ENCODE peak calls at places on chromosomes 7 and 10, in eight cellular contexts. One of them, this sample, is unnamed.

GRCh38 chr10:128055061-128055868 is 71.0 kb downstream of the MKI67 start:
- DNase-seq in ecto neural progenitor cell: no peak
- DNase-seq in left cardiac atrium: no peak
- DNase-seq in MM.1S: no peak
- DNase-seq in kidney tubule cell: no peak
- DNase-seq in RPMI7951: no peak
- DNase-seq in stimulated activated effector memory CD8-positive, alpha-beta T cell treated with anti-CD3 and anti-CD28 coated beads, Interleukin-12 subunit alpha, Interleukin-12 subunit beta, amount 100 ng/mL, for 72 hours: no peak
- DNase-seq in breast epithelium: no peak
- DNase-seq in this sample: no peak

GRCh38 chr7:136528329-136528728 is 340.1 kb upstream of the CHRM2 start:
- DNase-seq in ecto neural progenitor cell: no peak
- DNase-seq in left cardiac atrium: no peak
- DNase-seq in MM.1S: no peak
- DNase-seq in kidney tubule cell: peak
- DNase-seq in RPMI7951: peak
- DNase-seq in stimulated activated effector memory CD8-positive, alpha-beta T cell treated with anti-CD3 and anti-CD28 coated beads, Interleukin-12 subunit alpha, Interleukin-12 subunit beta, amount 100 ng/mL, for 72 hours: no peak
- DNase-seq in breast epithelium: no peak
- DNase-seq in this sample: no peak

GRCh38 chr7:115721293-115721920 is 309.2 kb downstream of the TFEC start:
- DNase-seq in ecto neural progenitor cell: no peak
- DNase-seq in left cardiac atrium: no peak
- DNase-seq in MM.1S: no peak
- DNase-seq in kidney tubule cell: no peak
- DNase-seq in RPMI7951: no peak
- DNase-seq in stimulated activated effector memory CD8-positive, alpha-beta T cell treated with anti-CD3 and anti-CD28 coated beads, Interleukin-12 subunit alpha, Interleukin-12 subunit beta, amount 100 ng/mL, for 72 hours: no peak
- DNase-seq in breast epithelium: no peak
- DNase-seq in this sample: no peak

GRCh38 chr7:8260871-8261707 is 878 bp downstream of the ICA1 start:
- DNase-seq in ecto neural progenitor cell: no peak
- DNase-seq in left cardiac atrium: peak
- DNase-seq in MM.1S: peak
- DNase-seq in kidney tubule cell: peak
- DNase-seq in RPMI7951: peak
- DNase-seq in stimulated activated effector memory CD8-positive, alpha-beta T cell treated with anti-CD3 and anti-CD28 coated beads, Interleukin-12 subunit alpha, Interleukin-12 subunit beta, amount 100 ng/mL, for 72 hours: peak
- DNase-seq in breast epithelium: peak
- DNase-seq in this sample: peak

GRCh38 chr7:119996634-119997033 is 276.3 kb upstream of the KCND2 start:
- DNase-seq in ecto neural progenitor cell: no peak
- DNase-seq in left cardiac atrium: no peak
- DNase-seq in MM.1S: no peak
- DNase-seq in kidney tubule cell: no peak
- DNase-seq in RPMI7951: no peak
- DNase-seq in stimulated activated effector memory CD8-positive, alpha-beta T cell treated with anti-CD3 and anti-CD28 coated beads, Interleukin-12 subunit alpha, Interleukin-12 subunit beta, amount 100 ng/mL, for 72 hours: no peak
- DNase-seq in breast epithelium: no peak
- DNase-seq in this sample: no peak

GRCh38 chr7:88835147-88835728 is 39.7 kb upstream of the TEX47 start:
- DNase-seq in ecto neural progenitor cell: no peak
- DNase-seq in left cardiac atrium: no peak
- DNase-seq in MM.1S: peak
- DNase-seq in kidney tubule cell: peak
- DNase-seq in RPMI7951: no peak
- DNase-seq in stimulated activated effector memory CD8-positive, alpha-beta T cell treated with anti-CD3 and anti-CD28 coated beads, Interleukin-12 subunit alpha, Interleukin-12 subunit beta, amount 100 ng/mL, for 72 hours: no peak
- DNase-seq in breast epithelium: no peak
- DNase-seq in this sample: no peak

GRCh38 chr7:23276381-23276780 is 22.8 kb upstream of the MALSU1 start:
- DNase-seq in ecto neural progenitor cell: no peak
- DNase-seq in left cardiac atrium: no peak
- DNase-seq in MM.1S: no peak
- DNase-seq in kidney tubule cell: no peak
- DNase-seq in RPMI7951: peak
- DNase-seq in stimulated activated effector memory CD8-positive, alpha-beta T cell treated with anti-CD3 and anti-CD28 coated beads, Interleukin-12 subunit alpha, Interleukin-12 subunit beta, amount 100 ng/mL, for 72 hours: no peak
- DNase-seq in breast epithelium: no peak
- DNase-seq in this sample: no peak

GRCh38 chr10:75209325-75210192 is 1.0 kb upstream of the VDAC2 start:
- DNase-seq in ecto neural progenitor cell: no peak
- DNase-seq in left cardiac atrium: peak
- DNase-seq in MM.1S: peak
- DNase-seq in kidney tubule cell: peak
- DNase-seq in RPMI7951: peak
- DNase-seq in stimulated activated effector memory CD8-positive, alpha-beta T cell treated with anti-CD3 and anti-CD28 coated beads, Interleukin-12 subunit alpha, Interleukin-12 subunit beta, amount 100 ng/mL, for 72 hours: no peak
- DNase-seq in breast epithelium: peak
- DNase-seq in this sample: peak

GRCh38 chr10:86024555-86025001 is 342.0 kb downstream of the GRID1 start:
- DNase-seq in ecto neural progenitor cell: no peak
- DNase-seq in left cardiac atrium: peak
- DNase-seq in MM.1S: no peak
- DNase-seq in kidney tubule cell: no peak
- DNase-seq in RPMI7951: no peak
- DNase-seq in stimulated activated effector memory CD8-positive, alpha-beta T cell treated with anti-CD3 and anti-CD28 coated beads, Interleukin-12 subunit alpha, Interleukin-12 subunit beta, amount 100 ng/mL, for 72 hours: no peak
- DNase-seq in breast epithelium: no peak
- DNase-seq in this sample: peak

GRCh38 chr10:75043256-75044121 is 68.0 kb upstream of the SAMD8 start:
- DNase-seq in ecto neural progenitor cell: peak
- DNase-seq in left cardiac atrium: no peak
- DNase-seq in MM.1S: no peak
- DNase-seq in kidney tubule cell: no peak
- DNase-seq in RPMI7951: no peak
- DNase-seq in stimulated activated effector memory CD8-positive, alpha-beta T cell treated with anti-CD3 and anti-CD28 coated beads, Interleukin-12 subunit alpha, Interleukin-12 subunit beta, amount 100 ng/mL, for 72 hours: peak
- DNase-seq in breast epithelium: no peak
- DNase-seq in this sample: no peak

GRCh38 chr7:44972562-44972961 is 6.3 kb downstream of the MYO1G start:
- DNase-seq in ecto neural progenitor cell: no peak
- DNase-seq in left cardiac atrium: no peak
- DNase-seq in MM.1S: no peak
- DNase-seq in kidney tubule cell: no peak
- DNase-seq in RPMI7951: no peak
- DNase-seq in stimulated activated effector memory CD8-positive, alpha-beta T cell treated with anti-CD3 and anti-CD28 coated beads, Interleukin-12 subunit alpha, Interleukin-12 subunit beta, amount 100 ng/mL, for 72 hours: no peak
- DNase-seq in breast epithelium: no peak
- DNase-seq in this sample: no peak

GRCh38 chr10:103427866-103428265 is 24.3 kb downstream of the CALHM2 start:
- DNase-seq in ecto neural progenitor cell: no peak
- DNase-seq in left cardiac atrium: no peak
- DNase-seq in MM.1S: no peak
- DNase-seq in kidney tubule cell: no peak
- DNase-seq in RPMI7951: no peak
- DNase-seq in stimulated activated effector memory CD8-positive, alpha-beta T cell treated with anti-CD3 and anti-CD28 coated beads, Interleukin-12 subunit alpha, Interleukin-12 subunit beta, amount 100 ng/mL, for 72 hours: no peak
- DNase-seq in breast epithelium: no peak
- DNase-seq in this sample: no peak

GRCh38 chr10:128274938-128275337 is 148.7 kb upstream of the MKI67 start:
- DNase-seq in ecto neural progenitor cell: no peak
- DNase-seq in left cardiac atrium: peak
- DNase-seq in MM.1S: peak
- DNase-seq in kidney tubule cell: no peak
- DNase-seq in RPMI7951: peak
- DNase-seq in stimulated activated effector memory CD8-positive, alpha-beta T cell treated with anti-CD3 and anti-CD28 coated beads, Interleukin-12 subunit alpha, Interleukin-12 subunit beta, amount 100 ng/mL, for 72 hours: no peak
- DNase-seq in breast epithelium: no peak
- DNase-seq in this sample: no peak

GRCh38 chr7:78019457-78020130 is 221.0 kb downstream of the PHTF2 start:
- DNase-seq in ecto neural progenitor cell: peak
- DNase-seq in left cardiac atrium: peak
- DNase-seq in MM.1S: no peak
- DNase-seq in kidney tubule cell: peak
- DNase-seq in RPMI7951: peak
- DNase-seq in stimulated activated effector memory CD8-positive, alpha-beta T cell treated with anti-CD3 and anti-CD28 coated beads, Interleukin-12 subunit alpha, Interleukin-12 subunit beta, amount 100 ng/mL, for 72 hours: peak
- DNase-seq in breast epithelium: peak
- DNase-seq in this sample: peak

GRCh38 chr7:157550300-157551275 is 213.8 kb downstream of the DNAJB6 start:
- DNase-seq in ecto neural progenitor cell: no peak
- DNase-seq in left cardiac atrium: no peak
- DNase-seq in MM.1S: no peak
- DNase-seq in kidney tubule cell: no peak
- DNase-seq in RPMI7951: no peak
- DNase-seq in stimulated activated effector memory CD8-positive, alpha-beta T cell treated with anti-CD3 and anti-CD28 coated beads, Interleukin-12 subunit alpha, Interleukin-12 subunit beta, amount 100 ng/mL, for 72 hours: no peak
- DNase-seq in breast epithelium: no peak
- DNase-seq in this sample: no peak

GRCh38 chr7:117282239-117282812 is 40.5 kb downstream of the WNT2 start:
- DNase-seq in ecto neural progenitor cell: no peak
- DNase-seq in left cardiac atrium: no peak
- DNase-seq in MM.1S: no peak
- DNase-seq in kidney tubule cell: no peak
- DNase-seq in RPMI7951: no peak
- DNase-seq in stimulated activated effector memory CD8-positive, alpha-beta T cell treated with anti-CD3 and anti-CD28 coated beads, Interleukin-12 subunit alpha, Interleukin-12 subunit beta, amount 100 ng/mL, for 72 hours: no peak
- DNase-seq in breast epithelium: no peak
- DNase-seq in this sample: no peak

GRCh38 chr7:5681979-5682546 is 99.4 kb downstream of the RNF216 start:
- DNase-seq in ecto neural progenitor cell: no peak
- DNase-seq in left cardiac atrium: no peak
- DNase-seq in MM.1S: no peak
- DNase-seq in kidney tubule cell: no peak
- DNase-seq in RPMI7951: no peak
- DNase-seq in stimulated activated effector memory CD8-positive, alpha-beta T cell treated with anti-CD3 and anti-CD28 coated beads, Interleukin-12 subunit alpha, Interleukin-12 subunit beta, amount 100 ng/mL, for 72 hours: no peak
- DNase-seq in breast epithelium: no peak
- DNase-seq in this sample: no peak

GRCh38 chr7:86470763-86471162 is 172.9 kb upstream of the GRM3 start:
- DNase-seq in ecto neural progenitor cell: no peak
- DNase-seq in left cardiac atrium: no peak
- DNase-seq in MM.1S: no peak
- DNase-seq in kidney tubule cell: no peak
- DNase-seq in RPMI7951: no peak
- DNase-seq in stimulated activated effector memory CD8-positive, alpha-beta T cell treated with anti-CD3 and anti-CD28 coated beads, Interleukin-12 subunit alpha, Interleukin-12 subunit beta, amount 100 ng/mL, for 72 hours: no peak
- DNase-seq in breast epithelium: no peak
- DNase-seq in this sample: no peak

GRCh38 chr7:1566687-1567081 is 3.1 kb downstream of the PSMG3 start:
- DNase-seq in ecto neural progenitor cell: no peak
- DNase-seq in left cardiac atrium: no peak
- DNase-seq in MM.1S: no peak
- DNase-seq in kidney tubule cell: no peak
- DNase-seq in RPMI7951: no peak
- DNase-seq in stimulated activated effector memory CD8-positive, alpha-beta T cell treated with anti-CD3 and anti-CD28 coated beads, Interleukin-12 subunit alpha, Interleukin-12 subunit beta, amount 100 ng/mL, for 72 hours: no peak
- DNase-seq in breast epithelium: no peak
- DNase-seq in this sample: no peak

GRCh38 chr7:988426-988911 is 5.5 kb downstream of the CYP2W1 start:
- DNase-seq in ecto neural progenitor cell: no peak
- DNase-seq in left cardiac atrium: no peak
- DNase-seq in MM.1S: no peak
- DNase-seq in kidney tubule cell: peak
- DNase-seq in RPMI7951: peak
- DNase-seq in stimulated activated effector memory CD8-positive, alpha-beta T cell treated with anti-CD3 and anti-CD28 coated beads, Interleukin-12 subunit alpha, Interleukin-12 subunit beta, amount 100 ng/mL, for 72 hours: no peak
- DNase-seq in breast epithelium: no peak
- DNase-seq in this sample: no peak

GRCh38 chr10:62075912-62076311 is 174.4 kb downstream of the ARID5B start:
- DNase-seq in ecto neural progenitor cell: no peak
- DNase-seq in left cardiac atrium: no peak
- DNase-seq in MM.1S: no peak
- DNase-seq in kidney tubule cell: peak
- DNase-seq in RPMI7951: peak
- DNase-seq in stimulated activated effector memory CD8-positive, alpha-beta T cell treated with anti-CD3 and anti-CD28 coated beads, Interleukin-12 subunit alpha, Interleukin-12 subunit beta, amount 100 ng/mL, for 72 hours: no peak
- DNase-seq in breast epithelium: no peak
- DNase-seq in this sample: no peak

GRCh38 chr10:95408931-95409873 is 118.4 kb upstream of the PDLIM1 start:
- DNase-seq in ecto neural progenitor cell: no peak
- DNase-seq in left cardiac atrium: no peak
- DNase-seq in MM.1S: no peak
- DNase-seq in kidney tubule cell: peak
- DNase-seq in RPMI7951: no peak
- DNase-seq in stimulated activated effector memory CD8-positive, alpha-beta T cell treated with anti-CD3 and anti-CD28 coated beads, Interleukin-12 subunit alpha, Interleukin-12 subunit beta, amount 100 ng/mL, for 72 hours: no peak
- DNase-seq in breast epithelium: peak
- DNase-seq in this sample: no peak

GRCh38 chr7:55733584-55733983 is 129.0 kb downstream of the SEPTIN14 start:
- DNase-seq in ecto neural progenitor cell: no peak
- DNase-seq in left cardiac atrium: no peak
- DNase-seq in MM.1S: no peak
- DNase-seq in kidney tubule cell: peak
- DNase-seq in RPMI7951: peak
- DNase-seq in stimulated activated effector memory CD8-positive, alpha-beta T cell treated with anti-CD3 and anti-CD28 coated beads, Interleukin-12 subunit alpha, Interleukin-12 subunit beta, amount 100 ng/mL, for 72 hours: no peak
- DNase-seq in breast epithelium: no peak
- DNase-seq in this sample: no peak

GRCh38 chr10:108787932-108788331 is 1135.4 kb downstream of the XPNPEP1 start:
- DNase-seq in ecto neural progenitor cell: no peak
- DNase-seq in left cardiac atrium: no peak
- DNase-seq in MM.1S: no peak
- DNase-seq in kidney tubule cell: peak
- DNase-seq in RPMI7951: peak
- DNase-seq in stimulated activated effector memory CD8-positive, alpha-beta T cell treated with anti-CD3 and anti-CD28 coated beads, Interleukin-12 subunit alpha, Interleukin-12 subunit beta, amount 100 ng/mL, for 72 hours: no peak
- DNase-seq in breast epithelium: no peak
- DNase-seq in this sample: no peak

GRCh38 chr7:128767475-128768110 is 8.0 kb downstream of the OPN1SW start:
- DNase-seq in ecto neural progenitor cell: no peak
- DNase-seq in left cardiac atrium: no peak
- DNase-seq in MM.1S: no peak
- DNase-seq in kidney tubule cell: no peak
- DNase-seq in RPMI7951: no peak
- DNase-seq in stimulated activated effector memory CD8-positive, alpha-beta T cell treated with anti-CD3 and anti-CD28 coated beads, Interleukin-12 subunit alpha, Interleukin-12 subunit beta, amount 100 ng/mL, for 72 hours: no peak
- DNase-seq in breast epithelium: no peak
- DNase-seq in this sample: no peak

GRCh38 chr7:110803602-110804143 is 287.3 kb upstream of the LRRN3 start:
- DNase-seq in ecto neural progenitor cell: no peak
- DNase-seq in left cardiac atrium: no peak
- DNase-seq in MM.1S: no peak
- DNase-seq in kidney tubule cell: no peak
- DNase-seq in RPMI7951: no peak
- DNase-seq in stimulated activated effector memory CD8-positive, alpha-beta T cell treated with anti-CD3 and anti-CD28 coated beads, Interleukin-12 subunit alpha, Interleukin-12 subunit beta, amount 100 ng/mL, for 72 hours: no peak
- DNase-seq in breast epithelium: no peak
- DNase-seq in this sample: no peak

GRCh38 chr7:116610210-116610609 is 61.8 kb upstream of the MET start:
- DNase-seq in ecto neural progenitor cell: no peak
- DNase-seq in left cardiac atrium: no peak
- DNase-seq in MM.1S: no peak
- DNase-seq in kidney tubule cell: peak
- DNase-seq in RPMI7951: peak
- DNase-seq in stimulated activated effector memory CD8-positive, alpha-beta T cell treated with anti-CD3 and anti-CD28 coated beads, Interleukin-12 subunit alpha, Interleukin-12 subunit beta, amount 100 ng/mL, for 72 hours: no peak
- DNase-seq in breast epithelium: no peak
- DNase-seq in this sample: no peak

GRCh38 chr10:68212721-68213352 is 19.1 kb downstream of the ATOH7 start:
- DNase-seq in ecto neural progenitor cell: no peak
- DNase-seq in left cardiac atrium: no peak
- DNase-seq in MM.1S: peak
- DNase-seq in kidney tubule cell: peak
- DNase-seq in RPMI7951: peak
- DNase-seq in stimulated activated effector memory CD8-positive, alpha-beta T cell treated with anti-CD3 and anti-CD28 coated beads, Interleukin-12 subunit alpha, Interleukin-12 subunit beta, amount 100 ng/mL, for 72 hours: no peak
- DNase-seq in breast epithelium: no peak
- DNase-seq in this sample: no peak

GRCh38 chr7:133051719-133052118 is 30.2 kb downstream of the CHCHD3 start:
- DNase-seq in ecto neural progenitor cell: no peak
- DNase-seq in left cardiac atrium: no peak
- DNase-seq in MM.1S: no peak
- DNase-seq in kidney tubule cell: no peak
- DNase-seq in RPMI7951: no peak
- DNase-seq in stimulated activated effector memory CD8-positive, alpha-beta T cell treated with anti-CD3 and anti-CD28 coated beads, Interleukin-12 subunit alpha, Interleukin-12 subunit beta, amount 100 ng/mL, for 72 hours: no peak
- DNase-seq in breast epithelium: no peak
- DNase-seq in this sample: no peak

GRCh38 chr10:106952033-106952432 is 212.5 kb downstream of the SORCS1 start:
- DNase-seq in ecto neural progenitor cell: no peak
- DNase-seq in left cardiac atrium: no peak
- DNase-seq in MM.1S: no peak
- DNase-seq in kidney tubule cell: no peak
- DNase-seq in RPMI7951: no peak
- DNase-seq in stimulated activated effector memory CD8-positive, alpha-beta T cell treated with anti-CD3 and anti-CD28 coated beads, Interleukin-12 subunit alpha, Interleukin-12 subunit beta, amount 100 ng/mL, for 72 hours: no peak
- DNase-seq in breast epithelium: no peak
- DNase-seq in this sample: no peak

GRCh38 chr10:88253120-88253519 is 330.0 kb downstream of the RNLS start:
- DNase-seq in ecto neural progenitor cell: no peak
- DNase-seq in left cardiac atrium: no peak
- DNase-seq in MM.1S: no peak
- DNase-seq in kidney tubule cell: no peak
- DNase-seq in RPMI7951: no peak
- DNase-seq in stimulated activated effector memory CD8-positive, alpha-beta T cell treated with anti-CD3 and anti-CD28 coated beads, Interleukin-12 subunit alpha, Interleukin-12 subunit beta, amount 100 ng/mL, for 72 hours: no peak
- DNase-seq in breast epithelium: no peak
- DNase-seq in this sample: no peak

GRCh38 chr10:124728830-124729661 is 15.1 kb downstream of the FAM53B start:
- DNase-seq in ecto neural progenitor cell: no peak
- DNase-seq in left cardiac atrium: no peak
- DNase-seq in MM.1S: no peak
- DNase-seq in kidney tubule cell: no peak
- DNase-seq in RPMI7951: no peak
- DNase-seq in stimulated activated effector memory CD8-positive, alpha-beta T cell treated with anti-CD3 and anti-CD28 coated beads, Interleukin-12 subunit alpha, Interleukin-12 subunit beta, amount 100 ng/mL, for 72 hours: no peak
- DNase-seq in breast epithelium: no peak
- DNase-seq in this sample: no peak

GRCh38 chr10:79979310-79979972 is 30.5 kb upstream of the SFTPD start:
- DNase-seq in ecto neural progenitor cell: no peak
- DNase-seq in left cardiac atrium: no peak
- DNase-seq in MM.1S: no peak
- DNase-seq in kidney tubule cell: no peak
- DNase-seq in RPMI7951: no peak
- DNase-seq in stimulated activated effector memory CD8-positive, alpha-beta T cell treated with anti-CD3 and anti-CD28 coated beads, Interleukin-12 subunit alpha, Interleukin-12 subunit beta, amount 100 ng/mL, for 72 hours: no peak
- DNase-seq in breast epithelium: no peak
- DNase-seq in this sample: no peak

GRCh38 chr7:31384461-31384860 is 43.9 kb upstream of the NEUROD6 start:
- DNase-seq in ecto neural progenitor cell: no peak
- DNase-seq in left cardiac atrium: no peak
- DNase-seq in MM.1S: no peak
- DNase-seq in kidney tubule cell: no peak
- DNase-seq in RPMI7951: no peak
- DNase-seq in stimulated activated effector memory CD8-positive, alpha-beta T cell treated with anti-CD3 and anti-CD28 coated beads, Interleukin-12 subunit alpha, Interleukin-12 subunit beta, amount 100 ng/mL, for 72 hours: no peak
- DNase-seq in breast epithelium: no peak
- DNase-seq in this sample: no peak